ENCODE peak calls at places on chromosomes 2 and 18, in five cellular contexts. M is K562, F is endothelial cell of umbilical vein, D is PC-3, S is HepG2. L is an unnamed sample.

GRCh38 chr2:230067990-230068657 is 600 bp downstream of the SLC16A14 start:
- DNase-seq in F (peak; percentile 50), S (no peak), M (no peak), D (peak; percentile 52), L (peak; percentile 51)

GRCh38 chr18:67305466-67305865 is 211.1 kb downstream of the DSEL start:
- DNase-seq in F (peak; percentile 65), D (no peak), M (no peak), S (no peak), L (no peak)

GRCh38 chr2:96688649-96689430 is 46.3 kb downstream of the FER1L5 start:
- DNase-seq in F (no peak), S (no peak), D (no peak), M (no peak), L (no peak)

GRCh38 chr18:48885951-48886400 is 64.8 kb downstream of the SMAD7 start:
- DNase-seq in M (no peak), D (no peak), S (no peak), F (no peak), L (no peak)

GRCh38 chr2:201909961-201910361 is 103.6 kb downstream of the CDK15 start:
- DNase-seq in M (no peak), D (no peak), S (no peak), F (no peak), L (peak; percentile 84)

GRCh38 chr2:142989276-142990204 is 112.1 kb downstream of the KYNU start:
- DNase-seq in F (peak; percentile 46), D (peak; percentile 61), M (no peak), S (peak; percentile 44), L (peak; percentile 50)

GRCh38 chr2:221818569-221818968 is 246.5 kb upstream of the EPHA4 start:
- DNase-seq in F (no peak), M (no peak), D (peak; percentile 41), S (no peak), L (no peak)

GRCh38 chr18:6920099-6920955 is 190.8 kb downstream of the ARHGAP28 start:
- DNase-seq in S (peak; percentile 61), D (peak; percentile 89), M (peak; percentile 47), F (peak; percentile 64), L (peak; percentile 41)

GRCh38 chr2:102186676-102187190 is at the start of gene IL1RL2:
- DNase-seq in S (no peak), F (no peak), M (no peak), D (no peak), L (no peak)

GRCh38 chr2:150280255-150280654 is 207.2 kb downstream of the RND3 start:
- DNase-seq in S (no peak), D (no peak), F (peak; percentile 78), M (no peak), L (peak; percentile 88)

GRCh38 chr2:216789088-216789487 is 70.8 kb downstream of the TNP1 start:
- DNase-seq in M (no peak), F (no peak), D (no peak), S (no peak), L (no peak)

GRCh38 chr2:240800241-240800640 is 19.8 kb downstream of the KIF1A start:
- DNase-seq in F (no peak), D (no peak), M (no peak), S (no peak), L (peak; percentile 82)

GRCh38 chr2:188524519-188525113 is 232.9 kb downstream of the GULP1 start:
- DNase-seq in F (peak; percentile 65), S (peak; percentile 53), D (peak; percentile 75), M (peak; percentile 19), L (peak; percentile 52)
- H3K4me2 ChIP-seq in F (no peak overlapping the region), S (no peak overlapping the region), D (no peak overlapping the region), M (no peak overlapping the region), L (no peak overlapping the region)

DNA sequence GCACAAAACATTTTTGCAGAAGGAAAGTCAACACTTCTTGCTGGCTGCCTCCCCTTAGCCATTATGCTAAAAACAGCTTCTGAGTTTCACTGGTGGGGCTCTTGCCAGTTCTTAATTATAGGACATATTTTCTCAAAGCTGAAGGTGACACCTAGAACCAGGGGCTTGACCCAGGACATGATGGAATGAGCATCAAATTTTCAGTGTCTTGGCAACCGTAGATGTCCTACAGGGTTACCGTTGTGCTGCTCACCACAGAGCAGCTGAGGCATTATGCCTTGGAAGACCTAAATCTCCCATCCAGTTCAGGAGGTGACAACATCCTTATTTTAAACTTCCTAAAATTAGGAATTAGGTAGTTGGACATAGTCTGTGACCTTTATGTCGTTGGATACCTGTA is 46.7 kb downstream of the TMEM185B start:
- DNase-seq in M (no peak), D (no peak), F (no peak), S (no peak), L (no peak)
- H3K4me3 ChIP-seq in M (no peak overlapping the region), D (no peak overlapping the region), F (no peak overlapping the region), S (no peak overlapping the region), L (no peak overlapping the region)

GRCh38 chr2:205734436-205734835 is 52.1 kb downstream of the NRP2 start:
- DNase-seq in S (peak; percentile 53), F (peak; percentile 78), D (peak; percentile 67), M (peak; percentile 41), L (peak; percentile 90)
- H3K9ac ChIP-seq in S (no peak overlapping the region), F (peak overlapping the region; percentile 8), D (peak overlapping the region; percentile 37), M (no peak overlapping the region), L (no peak overlapping the region)

DNA sequence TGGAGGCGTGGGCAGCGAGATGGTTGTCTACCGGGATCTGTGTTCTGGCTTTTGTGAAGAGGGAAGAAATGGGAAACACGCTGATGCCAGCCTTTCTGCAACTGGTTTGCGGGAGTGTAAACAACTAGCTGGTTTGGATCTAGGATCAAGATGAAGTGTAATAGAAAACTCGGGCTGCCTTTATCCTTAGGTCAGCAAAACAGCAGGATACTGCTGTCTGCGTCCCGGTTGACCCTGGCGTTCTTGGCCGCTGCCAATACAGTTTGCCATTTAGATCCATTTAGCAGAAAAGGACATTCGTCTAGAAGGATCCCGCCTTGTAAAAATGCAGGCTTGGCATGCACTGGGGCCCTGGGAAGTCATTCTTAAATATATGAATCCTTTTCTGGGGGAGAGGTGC is 42.0 kb downstream of the RAB31 start:
- DNase-seq in D (no peak), F (no peak), S (no peak), M (no peak), L (no peak)
- H3K4me2 ChIP-seq in D (no peak overlapping the region), F (no peak overlapping the region), S (no peak overlapping the region), M (no peak overlapping the region), L (no peak overlapping the region)

DNA sequence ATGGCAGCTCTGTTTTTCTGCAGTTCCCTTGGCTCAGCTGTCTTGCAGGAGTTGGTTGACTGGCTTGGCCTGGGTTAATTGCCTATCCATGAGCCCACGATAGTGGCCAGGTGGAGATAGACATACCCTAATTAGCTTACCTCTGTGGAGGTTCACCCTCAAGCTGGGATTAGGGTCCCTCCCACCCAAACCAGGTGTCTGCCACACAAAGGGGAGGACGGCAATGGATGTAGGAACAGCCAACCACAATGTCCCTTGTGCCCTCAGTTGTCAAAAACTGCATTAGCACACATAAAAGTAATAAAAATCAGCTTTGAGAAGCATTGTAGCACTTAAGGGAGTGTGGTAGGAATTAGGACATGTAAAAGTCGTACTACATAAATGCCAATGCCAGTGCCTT is 4.2 kb downstream of the CYP27A1 start:
- DNase-seq in S (no peak), F (no peak), M (no peak), D (no peak), L (no peak)
- H3K4me3 ChIP-seq in S (no peak overlapping the region), F (no peak overlapping the region), M (no peak overlapping the region), D (no peak overlapping the region), L (no peak overlapping the region)

GRCh38 chr2:85354286-85355072 is at the start of the genes ELMOD3 and RETSAT:
- DNase-seq in F (peak; percentile 99), S (peak; percentile 100), D (peak; percentile 99), M (peak; percentile 97), L (peak; percentile 100)

GRCh38 chr2:85356186-85356585 is 1.6 kb downstream of the ELMOD3 start:
- DNase-seq in F (no peak), S (no peak), D (no peak), M (no peak), L (no peak)

GRCh38 chr2:85355073-85355410 is 473 bp downstream of the ELMOD3 start:
- DNase-seq in M (peak; percentile 24), F (no peak), D (peak; percentile 14), S (no peak), L (no peak)

GRCh38 chr2:85353876-85354285 is 447 bp downstream of the RETSAT start:
- DNase-seq in S (peak; percentile 25), D (peak; percentile 51), F (peak; percentile 21), M (peak; percentile 48), L (peak; percentile 22)

GRCh38 chr2:85355521-85355920 is 952 bp downstream of the ELMOD3 start:
- DNase-seq in D (no peak), M (no peak), F (no peak), S (no peak), L (peak; percentile 8)
- H3K9ac ChIP-seq in D (peak overlapping the region; percentile 89), M (peak overlapping the region; percentile 94), F (peak overlapping the region; percentile 93), S (peak overlapping the region; percentile 89), L (peak overlapping the region; percentile 86)

GRCh38 chr2:34244195-34244594 is 645.1 kb upstream of the FAM98A start:
- DNase-seq in M (no peak), S (no peak), D (no peak), F (no peak), L (no peak)

GRCh38 chr2:34241905-34242740 is 643.0 kb upstream of the FAM98A start:
- DNase-seq in M (no peak), S (no peak), D (no peak), F (no peak), L (no peak)

GRCh38 chr2:34242741-34243123 is 643.6 kb upstream of the FAM98A start:
- DNase-seq in S (no peak), D (no peak), M (no peak), F (no peak), L (no peak)
- H3K4me2 ChIP-seq in S (no peak overlapping the region), D (no peak overlapping the region), M (no peak overlapping the region), F (no peak overlapping the region), L (no peak overlapping the region)

DNA sequence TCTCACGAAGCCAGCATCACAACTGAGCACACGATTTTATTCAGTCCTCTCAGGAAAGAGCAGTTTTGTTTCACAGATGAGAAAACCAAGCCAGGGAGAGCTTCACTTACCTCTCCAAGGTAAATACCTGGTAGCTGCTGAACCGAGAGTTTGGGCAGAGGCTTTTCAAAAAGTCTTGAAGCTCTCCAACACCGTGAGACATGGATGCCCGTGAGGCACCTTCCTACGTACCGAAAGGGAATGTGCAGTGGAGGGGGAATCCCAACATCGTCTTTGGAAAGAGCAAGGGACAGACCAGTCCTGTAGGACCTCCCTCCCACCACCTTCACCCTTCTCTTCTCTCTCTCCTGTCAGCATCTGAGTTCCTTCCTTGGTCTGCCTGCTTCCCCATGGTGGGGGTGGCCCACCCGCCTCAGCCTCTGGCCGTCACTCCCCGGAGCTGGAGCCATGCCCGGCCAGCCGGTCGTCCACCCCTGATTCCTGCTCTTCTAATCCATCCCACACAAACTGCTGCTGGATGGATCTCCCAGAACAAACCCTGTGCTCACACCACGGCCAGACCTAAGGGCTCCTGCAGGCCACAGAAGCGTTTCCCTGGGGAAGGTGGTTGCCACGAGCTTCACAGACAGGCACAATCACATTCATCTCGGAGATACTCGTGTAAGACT is 97.3 kb upstream of the SNTG2 start:
- DNase-seq in D (no peak), F (no peak), S (no peak), M (no peak), L (no peak)
- H3K4me3 ChIP-seq in D (no peak overlapping the region), F (no peak overlapping the region), S (no peak overlapping the region), M (no peak overlapping the region), L (no peak overlapping the region)

L was measured in fibroblast of lung.